ENCODE peak calls at places on chromosomes 2 and 18, in eight cellular contexts. R is effector memory CD8-positive, alpha-beta T cell; M is naive thymus-derived CD8-positive, alpha-beta T cell; O is memory B cell; N is stimulated activated CD4-positive, alpha-beta T cell treated with anti-CD3 and anti-CD28 coated beads, TNF-alpha, amount 100 ng/mL, for 48 hours; E is HEK293T; G is DMS 273 treated with DMSO at 0.1 percent for 48 hours; W is stimulated activated CD8-positive, alpha-beta memory T cell treated with anti-CD3 and anti-CD28 coated beads, Interleukin-12 subunit alpha, Interleukin-12 subunit beta, amount 100 ng/mL, for 4 hours. L is an unnamed sample.

GRCh38 chr2:17636989-17637906 is 96.8 kb downstream of the VSNL1 start:
- DNase-seq in R (no peak), M (no peak), O (no peak), N (no peak), E (no peak), G (no peak), W (no peak), L (no peak)

GRCh38 chr18:55732227-55733106 is 144.5 kb upstream of the TCF4 start:
- DNase-seq in R (no peak), M (no peak), O (no peak), N (no peak), E (no peak), G (no peak), W (no peak), L (no peak)

GRCh38 chr18:76373297-76373696 is 121.7 kb downstream of the ZNF516 start:
- DNase-seq in R (no peak), M (no peak), O (no peak), N (no peak), E (no peak), G (no peak), W (no peak), L (no peak)

GRCh38 chr18:28961669-28962228 is 784.8 kb upstream of the CDH2 start:
- DNase-seq in R (no peak), M (no peak), O (no peak), N (no peak), E (peak), G (no peak), W (no peak), L (no peak)

GRCh38 chr2:100606740-100607343 is 44.0 kb downstream of the PDCL3 start:
- DNase-seq in R (peak), M (peak), O (peak), N (no peak), E (peak), G (no peak), W (no peak), L (peak)

GRCh38 chr2:141911485-141912066 is 219.2 kb downstream of the LRP1B start:
- DNase-seq in R (no peak), M (no peak), O (no peak), N (no peak), E (peak), G (no peak), W (no peak), L (no peak)

GRCh38 chr2:212364106-212364505 is 174.5 kb downstream of the ERBB4 start:
- DNase-seq in R (no peak), M (no peak), O (no peak), N (no peak), E (no peak), G (no peak), W (no peak), L (no peak)

GRCh38 chr2:239830718-239831271 is 194.3 kb downstream of the NDUFA10 start:
- DNase-seq in R (no peak), M (no peak), O (no peak), N (no peak), E (no peak), G (no peak), W (no peak), L (no peak)

GRCh38 chr2:168189835-168190426 is 57.5 kb downstream of the STK39 start:
- DNase-seq in R (no peak), M (no peak), O (no peak), N (no peak), E (no peak), G (no peak), W (no peak), L (no peak)

L was measured in central memory CD4-positive, alpha-beta T cell.